ENCODE peak calls at places on chromosomes 3 and 15, in five cellular contexts. R, M, V, O and C are unnamed samples.

GRCh38 chr3:23831517-23832394 is 26.0 kb downstream of the UBE2E1 start:
- DNase-seq in R (no peak), M (no peak), V (no peak), O (no peak), C (no peak)

GRCh38 chr3:104629038-104629437 is 737.7 kb upstream of the ALCAM start:
- DNase-seq in R (no peak), M (no peak), V (peak; percentile 85), O (no peak), C (no peak)

GRCh38 chr3:16447156-16447555 is 66.3 kb downstream of the RFTN1 start:
- DNase-seq in R (no peak), M (no peak), V (no peak), O (no peak), C (no peak)

GRCh38 chr3:125644036-125645025 is 49.0 kb upstream of the OSBPL11 start:
- DNase-seq in R (peak; percentile 69), M (no peak), V (peak; percentile 60), O (no peak), C (no peak)

GRCh38 chr15:90774731-90775521 is 57.8 kb downstream of the BLM start:
- DNase-seq in R (no peak), M (no peak), V (peak; percentile 62), O (no peak), C (no peak)

GRCh38 chr3:177041730-177042551 is 155.3 kb downstream of the TBL1XR1 start:
- DNase-seq in R (no peak), M (no peak), V (no peak), O (no peak), C (no peak)

GRCh38 chr3:62604301-62604700 is 231.0 kb upstream of the FEZF2 start:
- DNase-seq in R (no peak), M (no peak), V (peak; percentile 88), O (no peak), C (no peak)

GRCh38 chr15:83581381-83581780 is 72.5 kb upstream of the ADAMTSL3 start:
- DNase-seq in R (no peak), M (no peak), V (no peak), O (peak; percentile 39), C (no peak)

GRCh38 chr15:71107501-71107815 is 7.8 kb upstream of the THSD4 start:
- DNase-seq in R (no peak), M (no peak), V (no peak), O (no peak), C (no peak)

GRCh38 chr3:29011441-29011840 is 269.4 kb upstream of the RBMS3 start:
- DNase-seq in R (no peak), M (no peak), V (no peak), O (no peak), C (no peak)

GRCh38 chr3:187150599-187150998 is 11.3 kb upstream of the RPL39L start:
- DNase-seq in R (peak; percentile 30), M (peak; percentile 58), V (no peak), O (peak; percentile 49), C (no peak)

GRCh38 chr3:13504161-13504831 is 24.2 kb downstream of the HDAC11 start:
- DNase-seq in R (no peak), M (no peak), V (no peak), O (no peak), C (peak; percentile 83)

GRCh38 chr3:8282541-8283165 is 219.0 kb upstream of the LMCD1 start:
- DNase-seq in R (no peak), M (no peak), V (no peak), O (peak; percentile 1), C (no peak)

GRCh38 chr3:186616299-186616617 is 3.4 kb downstream of the AHSG start:
- DNase-seq in R (no peak), M (no peak), V (no peak), O (no peak), C (no peak)

GRCh38 chr3:173785004-173785403 is 387.5 kb downstream of the NLGN1 start:
- DNase-seq in R (no peak), M (peak; percentile 82), V (no peak), O (no peak), C (no peak)

DNA sequence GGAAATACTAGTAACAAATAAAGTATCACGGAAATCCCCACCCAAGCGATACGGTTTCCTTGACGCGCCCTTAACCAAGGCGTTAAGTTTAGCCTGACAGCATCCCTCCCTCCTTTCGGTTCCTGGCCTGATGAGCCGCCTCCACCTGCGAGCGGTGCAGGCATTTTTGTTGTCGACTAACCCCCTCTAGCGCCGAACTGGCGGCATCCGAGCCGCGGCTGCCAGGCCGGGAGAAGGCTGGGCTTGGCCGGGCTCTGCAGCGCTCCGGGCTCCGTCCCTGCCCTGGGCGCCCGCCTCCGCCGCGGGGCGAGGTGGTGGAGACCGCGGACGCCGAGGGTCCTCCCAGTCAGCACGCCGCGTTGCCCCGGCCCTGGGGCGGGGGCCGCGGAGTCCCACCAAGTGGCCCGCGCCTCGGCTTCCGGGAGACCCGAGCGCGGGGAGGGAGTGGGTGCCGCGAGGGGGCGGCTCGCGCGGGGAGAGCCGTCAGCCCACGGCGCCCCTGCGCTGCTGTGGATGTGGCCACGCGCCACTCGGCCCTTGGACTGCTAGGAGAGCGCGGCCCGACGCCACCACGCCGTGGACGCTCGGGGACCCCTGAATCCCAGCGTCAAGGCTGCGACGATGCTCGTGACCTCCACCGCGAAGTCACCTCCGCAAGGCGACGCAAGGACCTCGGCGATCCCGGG is 1.1 kb upstream of the EPHA6 start:
- DNase-seq in R (peak; percentile 39), M (peak; percentile 93), V (peak; percentile 44), O (peak; percentile 50), C (peak; percentile 91)
- TF ChIP-seq CTCF in R (peak; percentile 42), M (peak; percentile 87), V (peak; percentile 59), O (peak; percentile 23), C (peak; percentile 86)

DNA sequence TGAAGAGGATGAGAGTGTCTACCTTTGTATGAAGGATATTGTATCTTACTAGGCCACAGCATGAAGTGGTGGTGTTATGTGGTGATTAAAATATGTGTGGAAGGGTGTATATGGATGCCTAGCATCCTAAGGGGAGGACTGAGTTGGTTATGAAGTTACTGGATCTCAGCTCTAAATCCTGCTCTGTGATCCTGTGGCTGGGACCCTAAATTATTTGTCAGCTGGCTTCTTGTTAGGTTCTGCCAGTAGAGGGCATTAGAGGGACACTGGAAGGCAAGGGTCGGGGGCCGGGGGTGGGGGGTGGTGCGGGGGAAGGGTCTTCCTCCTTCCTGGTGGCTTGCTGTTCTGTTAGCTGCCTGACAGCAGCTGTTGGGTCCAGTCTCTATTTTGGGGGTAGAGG is 34.9 kb downstream of the MORF4L1 start:
- DNase-seq in R (no peak), M (peak; percentile 90), V (no peak), O (peak; percentile 52), C (no peak)
- TF ChIP-seq CTCF in R (no peak), M (peak; percentile 68), V (peak; percentile 24), O (peak; percentile 38), C (peak; percentile 67)

GRCh38 chr3:193794002-193794835 is 201.2 kb downstream of the OPA1 start:
- DNase-seq in R (no peak), M (no peak), V (no peak), O (peak; percentile 13), C (no peak)
- TF ChIP-seq CTCF in R (no peak), M (peak; percentile 18), V (no peak), O (no peak), C (no peak)

GRCh38 chr15:78561490-78561889 is 3.8 kb upstream of the CHRNA5 start:
- DNase-seq in R (no peak), M (no peak), V (no peak), O (no peak), C (no peak)
- TF ChIP-seq CTCF in R (no peak), M (no peak), V (no peak), O (no peak), C (no peak)

GRCh38 chr15:62241135-62241770 is 76.2 kb upstream of the C2CD4B start:
- DNase-seq in R (no peak), M (peak; percentile 85), V (no peak), O (peak; percentile 7), C (no peak)
- TF ChIP-seq CTCF in R (peak; percentile 11), M (peak; percentile 78), V (peak; percentile 26), O (peak; percentile 35), C (peak; percentile 22)

DNA sequence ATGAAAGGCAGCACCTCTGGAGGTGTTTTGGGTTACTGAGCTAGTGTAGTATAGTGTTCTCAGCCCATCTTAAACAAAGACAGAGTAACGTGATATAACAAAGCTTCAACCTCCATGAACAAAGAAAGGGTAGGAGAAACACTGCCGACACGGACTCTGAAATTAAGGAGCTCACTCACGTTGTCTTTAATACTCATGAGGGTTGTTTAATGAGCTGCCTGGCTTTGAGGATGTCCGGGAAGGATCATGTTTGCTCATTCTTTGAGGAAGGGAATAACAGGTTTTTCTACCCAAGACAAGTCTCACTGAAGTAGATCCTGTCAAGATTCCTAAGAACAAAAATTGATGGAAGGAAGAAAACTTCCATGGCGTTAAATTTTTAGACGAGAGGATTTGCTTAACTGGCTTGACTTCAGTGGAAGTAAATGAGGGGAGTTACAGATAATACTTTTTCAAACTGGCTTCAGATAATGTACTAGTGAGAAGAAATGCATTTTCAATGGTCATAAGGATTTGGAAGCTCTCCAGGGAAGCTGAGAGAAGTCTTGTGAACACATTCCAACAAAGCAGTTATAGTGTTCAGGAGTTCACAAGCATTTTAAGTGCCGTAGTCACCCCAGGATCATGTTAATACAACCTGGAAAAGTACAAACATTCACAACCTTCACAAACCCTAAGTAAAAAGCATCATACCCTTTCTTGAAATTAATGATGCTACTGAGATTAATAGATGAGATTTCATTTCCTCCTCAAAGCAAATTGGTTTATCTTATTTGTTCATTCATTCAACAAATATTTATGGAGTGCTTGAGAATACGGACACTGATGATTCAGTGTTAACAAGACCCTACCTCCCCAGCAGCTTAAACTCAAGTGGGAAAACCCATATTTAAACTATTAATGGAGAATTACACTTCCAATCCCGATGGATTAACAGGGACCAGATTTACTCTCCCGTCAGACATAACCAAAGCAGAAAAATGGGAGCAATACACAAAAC is 101.5 kb downstream of the SHQ1 start:
- DNase-seq in R (no peak), M (no peak), V (peak; percentile 26), O (no peak), C (no peak)
- TF ChIP-seq CTCF in R (no peak), M (no peak), V (no peak), O (no peak), C (no peak)

DNA sequence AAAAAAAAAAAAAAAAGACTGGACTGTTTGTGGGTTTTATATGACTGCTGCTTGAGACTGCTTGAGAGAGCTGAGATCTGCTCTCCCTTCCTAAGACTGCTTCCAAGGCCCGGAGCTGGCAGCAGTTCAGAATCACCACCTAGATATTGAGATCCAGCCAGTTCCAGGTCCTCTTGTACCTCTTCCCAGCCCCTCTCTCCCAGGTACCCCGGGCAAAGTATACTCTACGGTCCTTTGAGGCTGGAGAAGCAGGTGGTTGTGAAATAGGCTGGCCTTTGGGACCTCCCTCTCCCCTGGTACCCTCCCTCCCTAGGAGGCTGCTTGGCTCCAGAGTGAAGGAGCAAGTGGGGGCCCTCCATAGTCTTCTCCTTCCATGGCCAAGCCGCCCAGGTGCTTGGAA is 12.6 kb upstream of the BAHD1 start:
- DNase-seq in R (no peak), M (no peak), V (no peak), O (no peak), C (no peak)
- TF ChIP-seq CTCF in R (no peak), M (no peak), V (no peak), O (no peak), C (no peak)

DNA sequence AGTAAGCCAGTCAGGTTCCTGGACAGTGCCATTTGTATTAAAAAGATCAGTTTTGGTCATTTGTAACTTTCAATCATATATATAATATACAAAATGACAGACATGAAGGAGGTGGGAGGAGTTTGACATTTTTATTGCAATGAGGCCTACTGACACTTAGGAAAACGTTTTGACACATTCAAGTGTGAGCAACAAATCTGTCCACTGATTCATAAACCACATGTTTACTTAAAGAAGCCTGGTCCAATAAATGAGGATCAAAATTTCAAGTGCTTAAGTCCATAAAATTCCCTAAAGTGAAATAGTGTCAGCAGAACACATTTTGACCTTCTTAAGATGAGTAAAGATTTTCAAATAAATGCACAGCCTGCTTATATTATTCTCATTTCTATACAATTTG is 137.3 kb downstream of the MECOM start:
- DNase-seq in R (no peak), M (no peak), V (peak; percentile 43), O (no peak), C (no peak)
- TF ChIP-seq CTCF in R (no peak), M (no peak), V (no peak), O (no peak), C (no peak)